ENCODE peak calls at places on chromosomes 2 and 18, in ten cellular contexts. O is mesothelial cell of epicardium, V is neural progenitor cell, R is right lobe of liver, C is left ventricle myocardium inferior, Q is choroid plexus epithelial cell, M is kidney epithelial cell, B is GM12865, S is WTC11, Z is A673. U is an unnamed sample.

GRCh38 chr2:163775304-163775703 is 39.5 kb upstream of the FIGN start:
- DNase-seq in V (no peak), Q (peak), S (no peak), C (no peak), M (no peak), B (no peak), O (no peak), Z (peak), R (no peak), U (no peak)

GRCh38 chr2:144513388-144514100 is 6.4 kb downstream of the ZEB2 start:
- DNase-seq in O (no peak), C (no peak), Z (peak), V (peak), S (no peak), R (no peak), Q (peak), M (peak), B (no peak), U (no peak)

GRCh38 chr2:185484601-185485000 is 254.0 kb upstream of the FSIP2 start:
- DNase-seq in S (peak), M (no peak), Q (no peak), R (no peak), V (peak), Z (peak), B (no peak), C (no peak), O (no peak), U (no peak)

GRCh38 chr2:145352499-145352898 is 832.6 kb upstream of the ZEB2 start:
- DNase-seq in O (no peak), S (no peak), Z (peak), C (no peak), M (no peak), B (no peak), R (no peak), Q (no peak), V (no peak), U (no peak)

GRCh38 chr2:102672124-102672786 is 52.9 kb downstream of the SLC9A2 start:
- DNase-seq in Z (no peak), Q (no peak), R (no peak), B (no peak), C (no peak), S (no peak), O (no peak), V (no peak), M (no peak), U (no peak)

GRCh38 chr2:2728635-2729034 is 397.6 kb upstream of the MYT1L start:
- DNase-seq in R (no peak), V (no peak), B (no peak), Q (no peak), O (no peak), Z (no peak), M (no peak), S (no peak), C (no peak), U (no peak)

GRCh38 chr18:24019641-24020331 is 5.2 kb downstream of the TTC39C start:
- DNase-seq in S (no peak), V (no peak), Q (no peak), B (peak), C (no peak), Z (no peak), R (no peak), O (no peak), M (no peak), U (no peak)

GRCh38 chr2:18536100-18536499 is 24.4 kb downstream of the RDH14 start:
- DNase-seq in S (no peak), Z (no peak), R (no peak), C (no peak), Q (no peak), O (no peak), B (no peak), M (no peak), V (no peak), U (no peak)

GRCh38 chr2:60556998-60557955 is 3.8 kb upstream of the BCL11A start:
- DNase-seq in Z (no peak), V (peak), M (no peak), C (no peak), B (no peak), S (no peak), O (no peak), Q (peak), R (no peak), U (no peak)

GRCh38 chr2:150028337-150028736 is 440.8 kb upstream of the MMADHC start:
- DNase-seq in R (no peak), C (no peak), M (no peak), Z (peak), V (no peak), Q (no peak), S (no peak), O (no peak), B (no peak), U (no peak)

GRCh38 chr2:159895258-159896209 is 97.5 kb upstream of the CD302 start:
- DNase-seq in V (no peak), R (no peak), C (no peak), S (no peak), B (peak), M (no peak), O (no peak), Q (peak), Z (no peak), U (no peak)

GRCh38 chr2:98412751-98413445 is 31.8 kb upstream of the INPP4A start:
- DNase-seq in C (no peak), V (peak), M (peak), R (no peak), S (no peak), B (peak), Q (peak), O (no peak), Z (peak), U (no peak)

GRCh38 chr2:232319117-232320037 is 59.2 kb upstream of the ALPP start:
- DNase-seq in V (no peak), Z (no peak), O (no peak), B (no peak), M (no peak), S (no peak), C (no peak), Q (no peak), R (no peak), U (no peak)

GRCh38 chr2:73175663-73176204 is 26.6 kb upstream of the NOTO start:
- DNase-seq in B (peak), V (peak), R (peak), Z (peak), Q (peak), O (peak), C (peak), M (no peak), S (peak), U (peak)

GRCh38 chr2:204706939-204707338 is 161.7 kb downstream of the PARD3B start:
- DNase-seq in Z (no peak), Q (peak), R (no peak), B (no peak), O (no peak), S (no peak), V (no peak), M (peak), C (no peak), U (no peak)

GRCh38 chr2:121723316-121723715 is 13.4 kb downstream of the NIFK start:
- DNase-seq in V (no peak), R (peak), M (no peak), Z (no peak), O (no peak), Q (no peak), S (no peak), C (no peak), B (no peak), U (no peak)

GRCh38 chr2:11123856-11124759 is 31.2 kb upstream of the SLC66A3 start:
- DNase-seq in V (peak), R (peak), M (no peak), Z (peak), Q (peak), C (peak), B (peak), S (peak), O (peak), U (peak)

GRCh38 chr2:71277536-71278103 is 50.7 kb upstream of the PAIP2B start:
- DNase-seq in C (peak), Q (peak), B (peak), M (no peak), O (no peak), R (peak), V (peak), Z (peak), S (peak), U (no peak)

GRCh38 chr18:11955299-11956029 is 25.8 kb upstream of the IMPA2 start:
- DNase-seq in R (no peak), Z (peak), Q (peak), M (no peak), O (no peak), S (no peak), C (no peak), V (no peak), B (no peak), U (no peak)

GRCh38 chr18:13565228-13565627 is 161.1 kb downstream of the FAM210A start:
- DNase-seq in Q (no peak), V (no peak), S (no peak), O (no peak), C (peak), M (no peak), Z (no peak), R (no peak), B (no peak), U (no peak)

GRCh38 chr18:22691988-22692710 is 241.0 kb upstream of the RBBP8 start:
- DNase-seq in R (no peak), Z (peak), Q (peak), O (no peak), C (no peak), B (no peak), M (no peak), S (no peak), V (no peak), U (no peak)

GRCh38 chr2:38074775-38075435 is 1.0 kb downstream of the CYP1B1 start:
- DNase-seq in V (peak), O (no peak), R (peak), M (no peak), B (no peak), Q (peak), Z (no peak), C (peak), S (peak), U (peak)

GRCh38 chr2:197277726-197278259 is 32.8 kb downstream of the ANKRD44 start:
- DNase-seq in O (no peak), Z (no peak), S (no peak), R (no peak), M (no peak), Q (no peak), C (no peak), B (no peak), V (no peak), U (no peak)

GRCh38 chr18:32772580-32773186 is at the start of gene KLHL14:
- DNase-seq in R (no peak), O (no peak), V (peak), S (no peak), B (no peak), M (no peak), Q (no peak), C (no peak), Z (no peak), U (no peak)

GRCh38 chr2:174610243-174610995 is 12.8 kb upstream of the WIPF1 start:
- DNase-seq in Z (no peak), M (no peak), S (no peak), V (no peak), B (peak), Q (no peak), R (no peak), C (no peak), O (no peak), U (no peak)

GRCh38 chr2:161104054-161104553 is 56.1 kb upstream of the TANK start:
- DNase-seq in M (no peak), Z (no peak), S (no peak), R (no peak), V (no peak), C (no peak), O (no peak), B (peak), Q (no peak), U (no peak)

GRCh38 chr2:162327134-162327769 is 8.8 kb upstream of the IFIH1 start:
- DNase-seq in S (peak), V (peak), Q (peak), O (no peak), Z (no peak), R (no peak), C (no peak), B (no peak), M (no peak), U (no peak)

GRCh38 chr2:106869512-106870276 is 16.3 kb downstream of the ST6GAL2 start:
- DNase-seq in B (no peak), O (no peak), V (peak), Q (no peak), M (no peak), S (peak), Z (no peak), R (no peak), C (no peak), U (no peak)

GRCh38 chr2:120942658-120943057 is 207.0 kb downstream of the GLI2 start:
- DNase-seq in C (no peak), R (no peak), S (no peak), M (no peak), V (no peak), B (no peak), O (no peak), Q (no peak), Z (no peak), U (no peak)

GRCh38 chr2:43898134-43898957 is 59.6 kb downstream of the ABCG8 start:
- DNase-seq in R (peak), Q (peak), S (peak), O (no peak), Z (peak), C (no peak), B (no peak), V (peak), M (no peak), U (no peak)

GRCh38 chr2:127343277-127343676 is 44.5 kb downstream of the MAP3K2 start:
- DNase-seq in V (no peak), Q (no peak), B (no peak), S (no peak), C (no peak), Z (no peak), M (no peak), O (no peak), R (no peak), U (no peak)

GRCh38 chr18:55477537-55478300 is 110.3 kb downstream of the TCF4 start:
- DNase-seq in S (no peak), R (no peak), Z (no peak), C (no peak), M (peak), V (no peak), B (peak), Q (peak), O (no peak), U (no peak)
- TF ChIP-seq CTCF in S (no peak), R (peak), Z (no peak), C (peak), M (peak), V (no peak), B (peak), Q (peak), O (no peak), U (peak)

GRCh38 chr2:134491796-134492441 is 226.9 kb downstream of the TMEM163 start:
- DNase-seq in B (no peak), V (no peak), R (no peak), M (no peak), O (no peak), Z (peak), S (no peak), Q (no peak), C (no peak), U (peak)
- TF ChIP-seq CTCF in B (no peak), V (no peak), R (peak), M (peak), O (no peak), Z (peak), S (no peak), Q (no peak), C (peak), U (no peak)

DNA sequence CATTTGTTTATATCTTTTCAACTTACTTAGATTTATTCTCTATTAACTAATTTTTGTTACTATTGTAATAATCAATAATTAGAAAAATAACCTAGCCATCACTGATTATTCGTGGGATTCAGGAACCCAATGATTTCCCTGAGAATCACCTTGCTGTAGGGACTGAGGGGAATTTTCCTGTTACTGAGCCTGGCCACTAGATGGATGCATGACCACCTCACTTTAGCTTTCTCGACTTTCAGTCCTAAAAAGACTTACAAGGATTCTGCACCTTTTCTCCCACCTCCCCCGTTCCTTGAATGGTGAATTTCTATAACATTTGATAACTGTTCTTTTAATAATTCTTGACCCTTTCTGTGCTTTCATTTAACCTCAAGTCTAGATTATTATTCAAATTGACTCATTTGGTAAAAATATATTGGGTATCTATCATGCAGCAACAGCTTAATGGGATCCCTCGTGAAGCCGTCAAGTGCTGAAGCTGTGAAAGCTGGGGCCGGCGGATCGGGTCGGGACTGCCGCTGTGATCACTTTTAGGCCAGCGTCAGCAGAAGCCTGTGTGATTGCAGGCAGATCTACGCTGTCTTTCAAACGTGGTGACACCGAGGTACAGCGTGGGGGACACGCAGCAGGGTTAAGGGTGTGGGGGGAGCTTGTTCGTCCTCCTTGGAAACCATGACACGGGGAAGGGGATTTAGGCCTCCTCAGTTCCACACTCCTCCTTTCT is 38.8 kb upstream of the TMEM18 start:
- DNase-seq in Z (peak), B (no peak), O (no peak), R (no peak), Q (peak), M (no peak), C (no peak), S (peak), V (peak), U (no peak)
- TF ChIP-seq CTCF in Z (peak), B (peak), O (peak), R (peak), Q (peak), M (peak), C (peak), S (peak), V (peak), U (peak)

GRCh38 chr2:15818186-15818795 is 122.1 kb upstream of the MYCN start:
- DNase-seq in S (no peak), Q (no peak), O (no peak), Z (peak), C (no peak), R (no peak), B (no peak), M (no peak), V (no peak), U (no peak)
- TF ChIP-seq CTCF in S (no peak), Q (no peak), O (no peak), Z (no peak), C (no peak), R (no peak), B (no peak), M (no peak), V (no peak), U (no peak)

DNA sequence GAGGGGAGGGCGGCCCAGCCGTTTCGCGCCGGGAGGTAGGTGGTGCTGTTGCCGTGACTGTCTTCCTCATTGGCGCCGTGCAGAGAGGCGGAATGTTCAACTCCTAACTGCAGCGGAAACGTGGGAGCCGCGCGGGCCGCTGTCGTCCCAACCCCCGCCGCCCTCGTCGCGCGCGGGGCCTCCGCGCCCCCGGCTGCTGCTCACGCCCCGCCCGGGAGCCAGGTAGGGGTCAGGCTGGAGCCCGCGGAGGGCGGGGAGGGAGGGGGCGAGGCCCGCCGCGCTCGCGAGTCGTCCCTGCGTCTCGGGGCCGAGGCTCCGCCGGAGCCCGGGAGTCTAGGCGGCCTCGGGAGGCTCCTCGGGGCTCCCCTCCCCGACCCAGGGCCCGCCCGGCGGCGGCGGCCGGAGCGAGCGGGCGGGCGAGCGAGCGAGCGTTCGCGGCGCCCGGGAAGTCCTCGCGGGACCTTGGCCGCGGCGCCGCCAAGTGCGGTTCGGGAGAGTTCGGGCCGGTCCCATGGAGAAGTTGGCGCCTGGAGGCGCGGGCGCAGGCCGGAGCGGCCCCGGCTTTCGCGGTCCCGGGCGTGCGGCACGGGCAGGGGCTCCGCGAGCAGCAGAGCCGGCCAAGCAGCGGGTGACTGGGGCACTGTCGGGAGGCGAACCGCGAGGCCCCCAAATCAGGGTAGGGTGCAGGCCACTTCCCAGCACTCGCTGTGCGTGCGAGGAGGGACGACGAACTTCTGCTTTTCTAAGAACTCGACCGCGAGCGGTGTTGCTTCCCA is at the start of gene MAP3K20:
- DNase-seq in M (no peak), V (peak), C (peak), Q (peak), S (peak), B (peak), O (peak), Z (peak), R (peak), U (peak)
- TF ChIP-seq CTCF in M (peak), V (peak), C (peak), Q (peak), S (no peak), B (peak), O (no peak), Z (peak), R (peak), U (peak)

GRCh38 chr2:70140978-70141753 is 49.7 kb downstream of the C2orf42 start:
- DNase-seq in Z (peak), B (peak), O (peak), V (peak), Q (peak), R (peak), S (peak), C (no peak), M (peak), U (no peak)
- TF ChIP-seq CTCF in Z (peak), B (peak), O (peak), V (peak), Q (peak), R (no peak), S (peak), C (peak), M (peak), U (peak)

GRCh38 chr2:167294031-167294774 is 405.9 kb downstream of the XIRP2 start:
- DNase-seq in V (peak), B (no peak), C (no peak), Q (peak), Z (peak), R (no peak), S (peak), M (no peak), O (no peak), U (no peak)
- TF ChIP-seq CTCF in V (peak), B (no peak), C (no peak), Q (no peak), Z (peak), R (no peak), S (no peak), M (peak), O (no peak), U (peak)